ENCODE peak calls at places on chromosomes 1 and 21, in seven cellular contexts. H is HuH-7.5; R is stimulated activated CD8-positive, alpha-beta memory T cell treated with anti-CD3 and anti-CD28 coated beads, Interleukin-15, amount 100 ng/mL, for 24 hours; L is Right ventricle myocardium superior; O is NCI-H2029; K is dorsolateral prefrontal cortex; Y is AML-193. Z is an unnamed sample.

GRCh38 chr21:16667395-16667794 is 845.4 kb upstream of the CXADR start:
- DNase-seq in H (no peak), R (no peak), L (no peak), O (peak), K (no peak), Y (no peak), Z (no peak)

GRCh38 chr1:55156093-55156492 is 59.1 kb downstream of the USP24 start:
- DNase-seq in H (no peak), R (no peak), L (no peak), O (no peak), K (no peak), Y (no peak), Z (no peak)

GRCh38 chr1:200706109-200706720 is 32.5 kb upstream of the CAMSAP2 start:
- DNase-seq in H (no peak), R (no peak), L (no peak), O (no peak), K (no peak), Y (no peak), Z (no peak)

GRCh38 chr1:222786107-222786506 is 28.7 kb upstream of the DISP1 start:
- DNase-seq in H (no peak), R (no peak), L (no peak), O (no peak), K (no peak), Y (no peak), Z (no peak)

GRCh38 chr1:50783286-50783685 is 176.8 kb downstream of the FAF1 start:
- DNase-seq in H (no peak), R (no peak), L (no peak), O (no peak), K (no peak), Y (no peak), Z (no peak)

GRCh38 chr1:165823552-165824268 is 3.7 kb upstream of the UCK2 start:
- DNase-seq in H (no peak), R (no peak), L (no peak), O (no peak), K (no peak), Y (no peak), Z (no peak)

GRCh38 chr1:208132287-208132882 is 111.8 kb downstream of the PLXNA2 start:
- DNase-seq in H (peak), R (peak), L (peak), O (peak), K (no peak), Y (no peak), Z (no peak)

GRCh38 chr1:53641481-53642214 is 97.3 kb downstream of the GLIS1 start:
- DNase-seq in H (no peak), R (no peak), L (no peak), O (no peak), K (no peak), Y (no peak), Z (no peak)

GRCh38 chr1:171913385-171913784 is 72.1 kb downstream of the DNM3 start:
- DNase-seq in H (no peak), R (no peak), L (no peak), O (no peak), K (no peak), Y (peak), Z (no peak)

GRCh38 chr1:211247921-211248320 is 11.2 kb upstream of the RCOR3 start:
- DNase-seq in H (no peak), R (no peak), L (no peak), O (no peak), K (no peak), Y (no peak), Z (no peak)

GRCh38 chr1:22412932-22413727 is 38.5 kb upstream of the ZBTB40 start:
- DNase-seq in H (no peak), R (no peak), L (no peak), O (no peak), K (no peak), Y (no peak), Z (no peak)

GRCh38 chr1:2312589-2313301 is 78.6 kb downstream of the MORN1 start:
- DNase-seq in H (no peak), R (no peak), L (no peak), O (no peak), K (no peak), Y (no peak), Z (no peak)

GRCh38 chr1:53560572-53561487 is 101.6 kb downstream of the DMRTB1 start:
- DNase-seq in H (no peak), R (no peak), L (no peak), O (no peak), K (peak), Y (no peak), Z (no peak)

GRCh38 chr1:158028956-158029355 is 35.5 kb downstream of the KIRREL1 start:
- DNase-seq in H (no peak), R (no peak), L (no peak), O (no peak), K (no peak), Y (no peak), Z (no peak)

GRCh38 chr1:98260839-98261238 is 340.0 kb upstream of the DPYD start:
- DNase-seq in H (no peak), R (no peak), L (no peak), O (no peak), K (no peak), Y (no peak), Z (no peak)

GRCh38 chr1:228190182-228190581 is 17.7 kb upstream of the OBSCN start:
- DNase-seq in H (no peak), R (no peak), L (no peak), O (no peak), K (no peak), Y (no peak), Z (no peak)

GRCh38 chr1:237041795-237042466 is at the start of gene RYR2:
- DNase-seq in H (no peak), R (no peak), L (peak), O (no peak), K (peak), Y (no peak), Z (no peak)

GRCh38 chr21:46023126-46023985 is 41.8 kb downstream of the COL6A1 start:
- DNase-seq in H (no peak), R (no peak), L (no peak), O (no peak), K (no peak), Y (no peak), Z (no peak)

GRCh38 chr1:10510520-10511493 is 36.1 kb downstream of the PEX14 start:
- DNase-seq in H (no peak), R (peak), L (no peak), O (peak), K (no peak), Y (peak), Z (peak)

Z was measured in SIG-M5.